ENCODE peak calls at places on chromosomes 6 and 20, in four cellular contexts. L, R, X and D are unnamed samples.
A peak's percentile ranks its signal among the peaks of the same experiment; 100 is the strongest.

GRCh38 chr6:136103763-136104311 is 146.3 kb downstream of the MTFR2 start:
- DNase-seq in X (no peak), R (no peak), L (no peak), D (no peak)

GRCh38 chr20:13022401-13023170 is 13.8 kb downstream of the SPTLC3 start:
- DNase-seq in R (no peak), X (no peak), L (no peak), D (no peak)

GRCh38 chr6:170292778-170293164 is 1.9 kb upstream of the DLL1 start:
- DNase-seq in R (no peak), X (no peak), L (no peak), D (peak; percentile 11)

GRCh38 chr20:22918286-22918983 is 116.7 kb upstream of the SSTR4 start:
- DNase-seq in L (no peak), X (no peak), R (no peak), D (no peak)

GRCh38 chr6:20211037-20211940 is 980 bp downstream of the MBOAT1 start:
- DNase-seq in X (no peak), L (no peak), R (no peak), D (peak; percentile 35)

GRCh38 chr6:6878921-6879585 is 228.7 kb upstream of the RREB1 start:
- DNase-seq in R (no peak), L (no peak), X (no peak), D (no peak)

GRCh38 chr20:48308882-48309281 is 518.9 kb downstream of the PREX1 start:
- DNase-seq in X (no peak), R (no peak), L (no peak), D (no peak)

GRCh38 chr20:49037962-49038387 is 8.1 kb upstream of the CSE1L start:
- DNase-seq in R (no peak), X (no peak), L (peak; percentile 16), D (peak; percentile 44)

GRCh38 chr6:97059473-97059872 is 134.9 kb downstream of the KLHL32 start:
- DNase-seq in X (no peak), L (no peak), R (no peak), D (no peak)

GRCh38 chr6:18053555-18054445 is 66.4 kb upstream of the KIF13A start:
- DNase-seq in L (no peak), R (no peak), X (no peak), D (no peak)

GRCh38 chr6:88823998-88824397 is 139.4 kb downstream of the RNGTT start:
- DNase-seq in X (no peak), L (no peak), R (no peak), D (no peak)

GRCh38 chr20:23623666-23624065 is 14.1 kb downstream of the CST3 start:
- DNase-seq in X (no peak), R (no peak), L (no peak), D (no peak)

GRCh38 chr6:163985710-163986109 is 571.2 kb downstream of the QKI start:
- DNase-seq in L (no peak), R (no peak), X (no peak), D (no peak)

GRCh38 chr20:3371757-3372156 is 35.7 kb downstream of the DNAAF9 start:
- DNase-seq in X (no peak), L (no peak), R (no peak), D (no peak)

GRCh38 chr20:49593441-49594142 is 25.7 kb upstream of the PTGIS start:
- DNase-seq in X (no peak), R (no peak), L (peak; percentile 65), D (peak; percentile 73)

GRCh38 chr6:168634928-168635327 is 193.9 kb downstream of the SMOC2 start:
- DNase-seq in L (no peak), R (no peak), X (no peak), D (no peak)

GRCh38 chr20:62496525-62497218 is 20.9 kb upstream of the GATA5 start:
- DNase-seq in L (peak; percentile 50), R (peak; percentile 48), X (no peak), D (peak; percentile 41)

GRCh38 chr6:166386111-166386510 is 3.4 kb upstream of the MPC1 start:
- DNase-seq in L (no peak), R (no peak), X (no peak), D (no peak)